ENCODE peak calls at places on chromosomes 7 and 10, in seven cellular contexts. One of them, this sample, is unnamed.

GRCh38 chr10:129319934-129320333 is 147.1 kb upstream of the MGMT start:
- DNase-seq in SK-N-SH: no peak
- DNase-seq in H1: no peak
- DNase-seq in HCT116: no peak
- DNase-seq in K562: no peak
- DNase-seq in HepG2: no peak
- DNase-seq in GM12878: no peak
- DNase-seq in this sample: no peak

GRCh38 chr7:51045319-51046102 is 262.8 kb upstream of the GRB10 start:
- DNase-seq in HCT116: peak
- DNase-seq in K562: no peak
- DNase-seq in GM12878: no peak
- DNase-seq in HepG2: peak
- DNase-seq in H1: no peak
- DNase-seq in SK-N-SH: no peak
- DNase-seq in this sample: peak

GRCh38 chr10:101244321-101245050 is 15.2 kb upstream of the LBX1 start:
- DNase-seq in HepG2: no peak
- DNase-seq in GM12878: no peak
- DNase-seq in HCT116: peak
- DNase-seq in SK-N-SH: no peak
- DNase-seq in H1: no peak
- DNase-seq in K562: no peak
- DNase-seq in this sample: no peak

GRCh38 chr10:112751651-112752050 is 198.4 kb upstream of the TCF7L2 start:
- DNase-seq in HCT116: no peak
- DNase-seq in HepG2: no peak
- DNase-seq in K562: no peak
- DNase-seq in GM12878: no peak
- DNase-seq in H1: no peak
- DNase-seq in SK-N-SH: no peak
- DNase-seq in this sample: no peak

GRCh38 chr10:129031233-129032150 is 435.5 kb upstream of the MGMT start:
- DNase-seq in GM12878: no peak
- DNase-seq in HCT116: no peak
- DNase-seq in HepG2: peak
- DNase-seq in H1: peak
- DNase-seq in K562: peak
- DNase-seq in SK-N-SH: peak
- DNase-seq in this sample: peak

GRCh38 chr10:73439605-73440298 is 6.4 kb upstream of the MSS51 start:
- DNase-seq in HCT116: no peak
- DNase-seq in SK-N-SH: no peak
- DNase-seq in HepG2: no peak
- DNase-seq in GM12878: no peak
- DNase-seq in K562: no peak
- DNase-seq in H1: no peak
- DNase-seq in this sample: no peak

GRCh38 chr10:60203993-60204618 is 185.6 kb downstream of the ANK3 start:
- DNase-seq in GM12878: no peak
- DNase-seq in HepG2: peak
- DNase-seq in H1: no peak
- DNase-seq in SK-N-SH: peak
- DNase-seq in HCT116: peak
- DNase-seq in K562: no peak
- DNase-seq in this sample: no peak

GRCh38 chr10:127968027-127968441 is 61.1 kb downstream of the PTPRE start:
- DNase-seq in HCT116: no peak
- DNase-seq in K562: no peak
- DNase-seq in H1: no peak
- DNase-seq in HepG2: no peak
- DNase-seq in GM12878: no peak
- DNase-seq in SK-N-SH: no peak
- DNase-seq in this sample: peak

GRCh38 chr10:51867956-51868355 is 168.6 kb upstream of the CSTF2T start:
- DNase-seq in HCT116: no peak
- DNase-seq in HepG2: no peak
- DNase-seq in K562: no peak
- DNase-seq in SK-N-SH: no peak
- DNase-seq in H1: no peak
- DNase-seq in GM12878: no peak
- DNase-seq in this sample: no peak

GRCh38 chr7:29345590-29345989 is 151.0 kb downstream of the CHN2 start:
- DNase-seq in SK-N-SH: peak
- DNase-seq in GM12878: no peak
- DNase-seq in HepG2: peak
- DNase-seq in HCT116: peak
- DNase-seq in H1: peak
- DNase-seq in K562: no peak
- DNase-seq in this sample: no peak

GRCh38 chr7:50416509-50417299 is 33.4 kb downstream of the FIGNL1 start:
- DNase-seq in HCT116: no peak
- DNase-seq in GM12878: peak
- DNase-seq in H1: no peak
- DNase-seq in K562: no peak
- DNase-seq in HepG2: no peak
- DNase-seq in SK-N-SH: no peak
- DNase-seq in this sample: no peak

GRCh38 chr10:48491422-48492139 is 113.3 kb downstream of the ARHGAP22 start:
- DNase-seq in K562: no peak
- DNase-seq in HepG2: no peak
- DNase-seq in GM12878: no peak
- DNase-seq in H1: no peak
- DNase-seq in HCT116: no peak
- DNase-seq in SK-N-SH: no peak
- DNase-seq in this sample: no peak

GRCh38 chr7:41143074-41143473 is 559.8 kb downstream of the INHBA start:
- DNase-seq in GM12878: no peak
- DNase-seq in K562: no peak
- DNase-seq in HCT116: no peak
- DNase-seq in HepG2: no peak
- DNase-seq in H1: no peak
- DNase-seq in SK-N-SH: no peak
- DNase-seq in this sample: no peak

GRCh38 chr7:46301677-46302076 is 380.6 kb upstream of the IGFBP3 start:
- DNase-seq in GM12878: no peak
- DNase-seq in K562: no peak
- DNase-seq in SK-N-SH: no peak
- DNase-seq in HCT116: no peak
- DNase-seq in H1: no peak
- DNase-seq in HepG2: no peak
- DNase-seq in this sample: no peak

GRCh38 chr10:523925-524324 is 165.5 kb downstream of the DIP2C start:
- DNase-seq in HepG2: no peak
- DNase-seq in GM12878: no peak
- DNase-seq in K562: no peak
- DNase-seq in HCT116: no peak
- DNase-seq in SK-N-SH: peak
- DNase-seq in H1: no peak
- DNase-seq in this sample: no peak

GRCh38 chr10:33967721-33968120 is 633.3 kb upstream of the NRP1 start:
- DNase-seq in GM12878: no peak
- DNase-seq in H1: no peak
- DNase-seq in HCT116: no peak
- DNase-seq in K562: no peak
- DNase-seq in SK-N-SH: no peak
- DNase-seq in HepG2: no peak
- DNase-seq in this sample: no peak

GRCh38 chr10:105062881-105063280 is 421.8 kb downstream of the SORCS3 start:
- DNase-seq in GM12878: no peak
- DNase-seq in SK-N-SH: no peak
- DNase-seq in HCT116: no peak
- DNase-seq in H1: no peak
- DNase-seq in K562: no peak
- DNase-seq in HepG2: no peak
- DNase-seq in this sample: no peak

GRCh38 chr10:67815571-67816059 is 22.4 kb downstream of the DNAJC12 start:
- DNase-seq in H1: no peak
- DNase-seq in SK-N-SH: no peak
- DNase-seq in HepG2: no peak
- DNase-seq in GM12878: no peak
- DNase-seq in K562: no peak
- DNase-seq in HCT116: no peak
- DNase-seq in this sample: no peak

GRCh38 chr10:29023678-29024077 is 265.2 kb upstream of the LYZL1 start:
- DNase-seq in GM12878: no peak
- DNase-seq in H1: no peak
- DNase-seq in HepG2: no peak
- DNase-seq in SK-N-SH: no peak
- DNase-seq in HCT116: no peak
- DNase-seq in K562: no peak
- DNase-seq in this sample: peak

GRCh38 chr7:86149266-86149665 is 494.4 kb upstream of the GRM3 start:
- DNase-seq in HCT116: no peak
- DNase-seq in SK-N-SH: no peak
- DNase-seq in H1: no peak
- DNase-seq in K562: no peak
- DNase-seq in GM12878: no peak
- DNase-seq in HepG2: no peak
- DNase-seq in this sample: no peak
- TF ChIP-seq JUND in HCT116: no peak
- TF ChIP-seq JUND in SK-N-SH: no peak
- TF ChIP-seq JUND in H1: no peak
- TF ChIP-seq JUND in K562: no peak
- TF ChIP-seq JUND in GM12878: no peak
- TF ChIP-seq JUND in HepG2: no peak
- TF ChIP-seq JUND in this sample: no peak

DNA sequence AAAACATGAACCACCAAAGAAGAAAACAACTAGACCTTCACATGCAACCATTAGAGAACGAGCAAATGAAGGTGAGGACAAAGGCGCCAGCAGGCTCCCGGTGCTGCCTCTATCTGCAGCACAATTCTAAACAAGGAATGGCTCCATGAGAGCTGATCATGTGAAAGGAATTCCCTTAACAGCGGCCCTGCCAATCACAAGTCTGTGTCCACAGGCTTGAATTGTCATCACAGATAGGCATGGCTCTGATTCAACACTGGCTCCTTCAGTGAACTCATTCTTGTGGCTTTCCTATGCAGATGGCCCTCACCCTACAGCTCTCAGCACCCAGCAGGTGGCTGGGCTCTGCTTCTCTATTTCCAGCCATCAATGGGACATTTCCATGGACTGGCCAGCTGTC is 36.3 kb downstream of the LAMB1 start:
- DNase-seq in HCT116: no peak
- DNase-seq in GM12878: no peak
- DNase-seq in K562: no peak
- DNase-seq in SK-N-SH: no peak
- DNase-seq in H1: peak
- DNase-seq in HepG2: peak
- DNase-seq in this sample: no peak
- TF ChIP-seq JUND in HCT116: no peak
- TF ChIP-seq JUND in GM12878: no peak
- TF ChIP-seq JUND in K562: no peak
- TF ChIP-seq JUND in SK-N-SH: no peak
- TF ChIP-seq JUND in H1: no peak
- TF ChIP-seq JUND in HepG2: no peak
- TF ChIP-seq JUND in this sample: no peak

GRCh38 chr10:132528064-132528800 is 9.4 kb upstream of the INPP5A start:
- DNase-seq in SK-N-SH: no peak
- DNase-seq in GM12878: no peak
- DNase-seq in HepG2: no peak
- DNase-seq in HCT116: no peak
- DNase-seq in H1: no peak
- DNase-seq in K562: no peak
- DNase-seq in this sample: no peak
- TF ChIP-seq JUND in SK-N-SH: no peak
- TF ChIP-seq JUND in GM12878: no peak
- TF ChIP-seq JUND in HepG2: no peak
- TF ChIP-seq JUND in HCT116: no peak
- TF ChIP-seq JUND in H1: no peak
- TF ChIP-seq JUND in K562: no peak
- TF ChIP-seq JUND in this sample: no peak

GRCh38 chr7:12130664-12131063 is 80.4 kb upstream of the TMEM106B start:
- DNase-seq in H1: no peak
- DNase-seq in GM12878: no peak
- DNase-seq in K562: no peak
- DNase-seq in SK-N-SH: no peak
- DNase-seq in HepG2: no peak
- DNase-seq in HCT116: no peak
- DNase-seq in this sample: peak
- TF ChIP-seq JUND in H1: no peak
- TF ChIP-seq JUND in GM12878: no peak
- TF ChIP-seq JUND in K562: no peak
- TF ChIP-seq JUND in SK-N-SH: no peak
- TF ChIP-seq JUND in HepG2: no peak
- TF ChIP-seq JUND in HCT116: no peak
- TF ChIP-seq JUND in this sample: peak

GRCh38 chr10:75954486-75954885 is 523.1 kb downstream of the LRMDA start:
- DNase-seq in HCT116: no peak
- DNase-seq in H1: no peak
- DNase-seq in SK-N-SH: no peak
- DNase-seq in GM12878: no peak
- DNase-seq in HepG2: no peak
- DNase-seq in K562: no peak
- DNase-seq in this sample: no peak

GRCh38 chr10:75957321-75957720 is 525.9 kb downstream of the LRMDA start:
- DNase-seq in SK-N-SH: no peak
- DNase-seq in HCT116: no peak
- DNase-seq in K562: no peak
- DNase-seq in GM12878: no peak
- DNase-seq in H1: no peak
- DNase-seq in HepG2: no peak
- DNase-seq in this sample: no peak

GRCh38 chr10:75957721-75958120 is 526.3 kb downstream of the LRMDA start:
- DNase-seq in HCT116: no peak
- DNase-seq in K562: no peak
- DNase-seq in GM12878: no peak
- DNase-seq in HepG2: no peak
- DNase-seq in H1: no peak
- DNase-seq in SK-N-SH: no peak
- DNase-seq in this sample: no peak

GRCh38 chr10:75955953-75956352 is 524.5 kb downstream of the LRMDA start:
- DNase-seq in H1: no peak
- DNase-seq in HepG2: no peak
- DNase-seq in GM12878: no peak
- DNase-seq in SK-N-SH: no peak
- DNase-seq in HCT116: no peak
- DNase-seq in K562: no peak
- DNase-seq in this sample: no peak

DNA sequence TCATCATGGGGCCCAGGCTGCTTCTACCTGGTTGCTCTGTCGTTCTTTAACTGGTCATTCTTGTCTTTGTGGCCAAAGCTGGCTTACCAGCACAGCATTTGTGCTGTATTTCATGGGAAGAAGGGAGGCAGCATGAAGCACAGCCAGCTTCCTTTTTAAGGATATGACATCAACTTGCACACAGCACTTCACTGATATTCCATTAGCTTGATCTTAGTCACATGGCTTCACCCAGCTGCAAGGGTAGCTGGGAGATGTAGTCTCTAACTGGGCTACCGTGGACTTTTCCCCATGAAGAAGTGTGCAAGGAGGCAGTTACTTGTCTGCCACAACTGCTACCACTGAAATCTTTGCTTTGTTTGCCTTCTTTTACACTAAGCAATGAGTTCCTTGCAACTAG is 525.2 kb downstream of the LRMDA start:
- DNase-seq in HepG2: no peak
- DNase-seq in HCT116: peak
- DNase-seq in K562: no peak
- DNase-seq in H1: no peak
- DNase-seq in SK-N-SH: no peak
- DNase-seq in GM12878: no peak
- DNase-seq in this sample: peak
- TF ChIP-seq JUND in HepG2: no peak
- TF ChIP-seq JUND in HCT116: no peak
- TF ChIP-seq JUND in K562: no peak
- TF ChIP-seq JUND in H1: no peak
- TF ChIP-seq JUND in SK-N-SH: no peak
- TF ChIP-seq JUND in GM12878: no peak
- TF ChIP-seq JUND in this sample: no peak